ENCODE peak calls at places on chromosomes 6 and 20, in five cellular contexts. Z is cardiac muscle cell, U is hepatocyte, G is heart right ventricle, J is AG04450. I is an unnamed sample.
A peak's percentile ranks its signal among the peaks of the same experiment; 100 is the strongest.

GRCh38 chr6:3281669-3282460 is 23.1 kb downstream of the PSMG4 start:
- DNase-seq in Z (peak; percentile 88), U (no peak), G (peak; percentile 29), J (peak; percentile 13), I (peak; percentile 91)

GRCh38 chr6:3414704-3415453 is 42.0 kb downstream of the SLC22A23 start:
- DNase-seq in Z (peak; percentile 66), U (peak; percentile 79), G (no peak), J (no peak), I (peak; percentile 44)

GRCh38 chr20:7520361-7520760 is 419.9 kb downstream of the HAO1 start:
- DNase-seq in Z (no peak), U (no peak), G (no peak), J (no peak), I (no peak)

GRCh38 chr6:35194390-35194789 is 19.4 kb upstream of the SCUBE3 start:
- DNase-seq in Z (no peak), U (no peak), G (no peak), J (no peak), I (no peak)

GRCh38 chr6:41042656-41043055 is 389 bp downstream of the TSPO2 start:
- DNase-seq in Z (no peak), U (no peak), G (no peak), J (no peak), I (no peak)

GRCh38 chr20:35503841-35504460 is 25.5 kb downstream of the C20orf173 start:
- DNase-seq in Z (peak; percentile 43), U (no peak), G (no peak), J (no peak), I (no peak)

GRCh38 chr20:36441416-36441815 is 99.9 kb upstream of the MYL9 start:
- DNase-seq in Z (no peak), U (no peak), G (no peak), J (no peak), I (no peak)

GRCh38 chr20:58995461-58996225 is 11.4 kb downstream of the CTSZ start:
- DNase-seq in Z (no peak), U (peak; percentile 47), G (no peak), J (no peak), I (no peak)

GRCh38 chr20:64107736-64108457 is 532 bp upstream of the NPBWR2 start:
- DNase-seq in Z (no peak), U (no peak), G (no peak), J (no peak), I (no peak)

GRCh38 chr20:62330576-62331317 is 27.9 kb downstream of the ADRM1 start:
- DNase-seq in Z (no peak), U (no peak), G (no peak), J (no peak), I (no peak)

GRCh38 chr6:24667378-24667803 is 514 bp downstream of the ACOT13 start:
- DNase-seq in Z (peak; percentile 41), U (peak; percentile 76), G (peak; percentile 10), J (no peak), I (peak; percentile 31)

GRCh38 chr20:49310695-49311094 is 32.8 kb upstream of the ZNFX1 start:
- DNase-seq in Z (peak; percentile 31), U (no peak), G (no peak), J (no peak), I (peak; percentile 14)

GRCh38 chr6:81682238-81682795 is 70.2 kb downstream of the TENT5A start:
- DNase-seq in Z (no peak), U (no peak), G (no peak), J (no peak), I (no peak)

GRCh38 chr20:63830821-63831593 is at the start of gene ZBTB46:
- DNase-seq in Z (peak; percentile 60), U (peak; percentile 84), G (peak; percentile 62), J (no peak), I (no peak)

GRCh38 chr6:44431118-44431725 is 43.7 kb downstream of the CDC5L start:
- DNase-seq in Z (peak; percentile 82), U (peak; percentile 66), G (peak; percentile 43), J (peak; percentile 43), I (peak; percentile 65)

GRCh38 chr6:8492536-8493125 is 57.3 kb upstream of the SLC35B3 start:
- DNase-seq in Z (no peak), U (no peak), G (no peak), J (no peak), I (no peak)

GRCh38 chr6:3577517-3577916 is 120.7 kb upstream of the SLC22A23 start:
- DNase-seq in Z (no peak), U (no peak), G (no peak), J (no peak), I (no peak)

GRCh38 chr6:110491644-110492317 is 15.4 kb upstream of the SLC22A16 start:
- DNase-seq in Z (peak; percentile 68), U (no peak), G (no peak), J (no peak), I (peak; percentile 20)

GRCh38 chr6:39224058-39224457 is 5.2 kb downstream of the KCNK5 start:
- DNase-seq in Z (no peak), U (no peak), G (no peak), J (no peak), I (no peak)

GRCh38 chr6:42017021-42017643 is 33.2 kb upstream of the TAF8 start:
- DNase-seq in Z (peak; percentile 82), U (no peak), G (no peak), J (peak; percentile 63), I (peak; percentile 88)

DNA sequence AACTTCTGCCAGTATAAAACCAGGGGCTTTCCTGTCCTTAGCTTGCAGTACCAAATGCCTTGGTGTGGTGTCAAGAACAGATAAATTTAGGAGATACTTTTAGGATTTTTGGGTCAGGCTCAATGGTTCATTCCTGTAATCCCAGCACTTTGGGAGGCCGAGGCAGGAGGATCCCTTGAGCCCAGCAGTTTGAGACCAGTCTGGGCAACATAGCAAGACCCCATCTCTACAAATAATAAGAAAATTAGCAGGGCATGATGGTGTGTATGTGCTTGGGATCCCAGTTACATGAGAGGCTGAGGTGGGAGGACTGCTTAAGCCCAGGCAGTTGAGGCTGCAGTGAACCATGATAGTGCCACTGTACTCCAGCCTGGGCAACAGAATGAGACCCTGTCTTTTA is 3.2 kb upstream of the ZBTB12 start:
- DNase-seq in Z (no peak), U (no peak), G (no peak), J (no peak), I (no peak)
- TF ChIP-seq CTCF in Z (no peak), U (no peak), G (no peak), J (no peak), I (no peak)

GRCh38 chr20:10739575-10739974 is 65.8 kb upstream of the JAG1 start:
- DNase-seq in Z (peak; percentile 38), U (no peak), G (peak; percentile 22), J (no peak), I (no peak)
- H3K4me3 ChIP-seq in Z (no peak overlapping the region), U (no peak overlapping the region), G (peak overlapping the region; percentile 47), J (no peak overlapping the region), I (peak overlapping the region; percentile 5)

GRCh38 chr20:45975686-45976085 is 3.7 kb upstream of the ZNF335 start:
- DNase-seq in Z (no peak), U (no peak), G (no peak), J (no peak), I (no peak)
- H3K27ac ChIP-seq in Z (no peak overlapping the region), U (no peak overlapping the region), G (no peak overlapping the region), J (no peak overlapping the region), I (no peak overlapping the region)

GRCh38 chr6:144364727-144365126 is 79.6 kb downstream of the UTRN start:
- DNase-seq in Z (no peak), U (no peak), G (no peak), J (no peak), I (no peak)

GRCh38 chr6:144364208-144364718 is 79.1 kb downstream of the UTRN start:
- DNase-seq in Z (no peak), U (no peak), G (no peak), J (no peak), I (no peak)

GRCh38 chr6:144361027-144361426 is 75.9 kb downstream of the UTRN start:
- DNase-seq in Z (no peak), U (no peak), G (no peak), J (no peak), I (no peak)

GRCh38 chr6:144362042-144363018 is 77.2 kb downstream of the UTRN start:
- DNase-seq in Z (no peak), U (no peak), G (peak; percentile 40), J (no peak), I (no peak)

DNA sequence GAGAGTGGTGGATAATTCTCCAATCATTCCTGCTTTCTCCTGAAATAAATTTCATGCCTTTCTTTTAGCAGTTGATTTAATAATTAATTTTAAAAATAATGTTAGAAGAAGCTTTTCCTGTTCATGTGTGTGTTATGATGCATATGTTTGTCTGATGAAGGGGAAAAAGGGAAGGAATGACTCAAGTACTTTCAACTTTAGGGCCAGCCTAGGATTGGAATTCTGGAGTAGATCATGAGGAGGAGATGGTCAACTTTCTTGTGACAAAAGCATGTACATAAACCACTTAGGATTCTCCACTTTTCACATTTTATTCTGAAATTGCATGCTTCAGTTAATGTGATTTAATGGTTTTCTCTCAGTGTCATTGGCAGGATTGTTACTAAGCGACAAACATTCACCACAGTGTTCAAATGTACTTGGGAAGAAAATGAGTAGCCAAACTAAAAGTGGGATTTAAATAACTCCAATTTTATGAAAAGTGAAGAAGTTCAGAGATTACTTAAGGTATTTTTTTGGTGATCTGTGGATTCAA is 80.1 kb downstream of the UTRN start:
- DNase-seq in Z (no peak), U (no peak), G (no peak), J (no peak), I (no peak)
- TF ChIP-seq CTCF in Z (no peak), U (no peak), G (no peak), J (no peak), I (no peak)

GRCh38 chr6:56244528-56245253 is 2.7 kb downstream of the COL21A1 start:
- DNase-seq in Z (no peak), U (no peak), G (no peak), J (no peak), I (no peak)

GRCh38 chr6:56246544-56246940 is 838 bp downstream of the COL21A1 start:
- DNase-seq in Z (no peak), U (peak; percentile 7), G (no peak), J (no peak), I (no peak)

GRCh38 chr6:56246941-56247653 is at the start of gene COL21A1:
- DNase-seq in Z (peak; percentile 60), U (peak; percentile 69), G (peak; percentile 57), J (no peak), I (no peak)

GRCh38 chr6:56247654-56248122 is 308 bp upstream of the COL21A1 start:
- DNase-seq in Z (no peak), U (no peak), G (no peak), J (no peak), I (no peak)

DNA sequence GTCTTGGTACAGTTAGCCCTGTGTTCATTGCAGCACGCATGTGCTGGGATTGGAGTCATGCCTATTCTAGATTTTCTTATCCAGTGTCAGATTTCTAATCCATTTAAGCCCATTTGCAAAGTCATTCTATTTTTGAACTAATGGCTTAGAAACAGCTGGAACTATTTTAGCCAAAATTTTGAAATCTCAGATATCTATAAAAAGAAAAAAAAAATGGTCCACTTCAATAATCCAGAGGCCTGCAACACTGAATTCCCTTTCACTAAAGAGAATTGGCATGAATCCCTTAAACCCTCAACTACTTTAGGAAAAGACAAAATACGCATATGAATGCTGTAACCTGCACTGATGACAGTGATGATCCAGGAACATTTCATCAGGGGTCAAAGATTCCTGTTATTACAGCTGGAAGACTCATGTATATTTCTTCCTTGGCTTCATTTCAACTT is 1.5 kb downstream of the COL21A1 start:
- DNase-seq in Z (peak; percentile 35), U (no peak), G (no peak), J (no peak), I (no peak)
- H3K4me3 ChIP-seq in Z (no peak overlapping the region), U (peak overlapping the region; percentile 55), G (peak overlapping the region; percentile 63), J (no peak overlapping the region), I (no peak overlapping the region)

I was measured in brain microvascular endothelial cell.